ENCODE peak calls at places on chromosomes 16 and 17, in seven cellular contexts. One of them, this sample, is unnamed.

GRCh38 chr17:57939797-57940196 is 15.4 kb downstream of the CUEDC1 start:
- DNase-seq in H9: no peak
- DNase-seq in fibroblast of lung: no peak
- DNase-seq in GM23248: no peak
- DNase-seq in colonic mucosa: peak
- DNase-seq in neural progenitor cell: no peak
- DNase-seq in GM12878: peak
- DNase-seq in this sample: no peak

GRCh38 chr17:78442648-78443128 is 64.2 kb downstream of the PGS1 start:
- DNase-seq in H9: no peak
- DNase-seq in fibroblast of lung: no peak
- DNase-seq in GM23248: peak
- DNase-seq in colonic mucosa: peak
- DNase-seq in neural progenitor cell: no peak
- DNase-seq in GM12878: no peak
- DNase-seq in this sample: no peak

GRCh38 chr16:50002190-50002589 is 22.8 kb upstream of the CNEP1R1 start:
- DNase-seq in H9: no peak
- DNase-seq in fibroblast of lung: no peak
- DNase-seq in GM23248: no peak
- DNase-seq in colonic mucosa: no peak
- DNase-seq in neural progenitor cell: no peak
- DNase-seq in GM12878: no peak
- DNase-seq in this sample: no peak

GRCh38 chr17:8680850-8681174 is 50.3 kb upstream of the MYH10 start:
- DNase-seq in H9: no peak
- DNase-seq in fibroblast of lung: no peak
- DNase-seq in GM23248: no peak
- DNase-seq in colonic mucosa: no peak
- DNase-seq in neural progenitor cell: no peak
- DNase-seq in GM12878: no peak
- DNase-seq in this sample: no peak

GRCh38 chr17:30235386-30236296 is at the start of gene SLC6A4:
- DNase-seq in H9: peak
- DNase-seq in fibroblast of lung: no peak
- DNase-seq in GM23248: peak
- DNase-seq in colonic mucosa: no peak
- DNase-seq in neural progenitor cell: peak
- DNase-seq in GM12878: no peak
- DNase-seq in this sample: peak

GRCh38 chr16:56294599-56294998 is 103.3 kb downstream of the GNAO1 start:
- DNase-seq in H9: no peak
- DNase-seq in fibroblast of lung: peak
- DNase-seq in GM23248: peak
- DNase-seq in colonic mucosa: no peak
- DNase-seq in neural progenitor cell: no peak
- DNase-seq in GM12878: no peak
- DNase-seq in this sample: no peak

GRCh38 chr16:14307059-14307531 is 236.0 kb downstream of the MRTFB start:
- DNase-seq in H9: no peak
- DNase-seq in fibroblast of lung: no peak
- DNase-seq in GM23248: peak
- DNase-seq in colonic mucosa: no peak
- DNase-seq in neural progenitor cell: peak
- DNase-seq in GM12878: no peak
- DNase-seq in this sample: peak

GRCh38 chr16:73006021-73006420 is 41.9 kb downstream of the ZFHX3 start:
- DNase-seq in H9: no peak
- DNase-seq in fibroblast of lung: no peak
- DNase-seq in GM23248: peak
- DNase-seq in colonic mucosa: no peak
- DNase-seq in neural progenitor cell: no peak
- DNase-seq in GM12878: no peak
- DNase-seq in this sample: no peak

DNA sequence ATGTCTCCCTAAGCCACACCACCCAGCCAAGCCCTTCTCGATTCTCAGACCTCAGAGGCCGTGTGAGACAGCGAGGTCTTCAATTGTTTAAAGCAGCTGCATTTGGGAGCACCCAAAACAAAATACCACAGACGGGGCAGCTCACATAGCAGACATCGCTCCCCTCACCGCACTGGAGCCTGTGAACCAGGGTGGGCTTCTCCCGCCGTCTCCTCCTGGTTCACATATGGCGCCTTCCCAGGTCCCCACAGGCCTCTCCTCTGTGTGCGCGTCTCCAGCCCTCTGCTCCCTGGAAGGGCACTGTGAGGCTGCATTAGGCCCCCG is 34.7 kb upstream of the SSTR5 start:
- DNase-seq in H9: no peak
- DNase-seq in fibroblast of lung: no peak
- DNase-seq in GM23248: no peak
- DNase-seq in colonic mucosa: no peak
- DNase-seq in neural progenitor cell: no peak
- DNase-seq in GM12878: no peak
- DNase-seq in this sample: no peak
- H3K9ac ChIP-seq in H9: no peak
- H3K9ac ChIP-seq in fibroblast of lung: no peak
- H3K9ac ChIP-seq in GM23248: no peak
- H3K9ac ChIP-seq in colonic mucosa: no peak
- H3K9ac ChIP-seq in neural progenitor cell: no peak
- H3K9ac ChIP-seq in GM12878: no peak
- H3K9ac ChIP-seq in this sample: no peak

GRCh38 chr17:7328840-7329359 is at the start of gene NEURL4:
- DNase-seq in H9: no peak
- DNase-seq in fibroblast of lung: no peak
- DNase-seq in GM23248: peak
- DNase-seq in colonic mucosa: no peak
- DNase-seq in neural progenitor cell: no peak
- DNase-seq in GM12878: no peak
- DNase-seq in this sample: peak

GRCh38 chr17:7329360-7330098 is 394 bp upstream of the NEURL4 start:
- DNase-seq in H9: peak
- DNase-seq in fibroblast of lung: peak
- DNase-seq in GM23248: peak
- DNase-seq in colonic mucosa: peak
- DNase-seq in neural progenitor cell: peak
- DNase-seq in GM12878: peak
- DNase-seq in this sample: peak

GRCh38 chr17:7328009-7328408 is 1.1 kb downstream of the NEURL4 start:
- DNase-seq in H9: no peak
- DNase-seq in fibroblast of lung: no peak
- DNase-seq in GM23248: no peak
- DNase-seq in colonic mucosa: no peak
- DNase-seq in neural progenitor cell: no peak
- DNase-seq in GM12878: no peak
- DNase-seq in this sample: no peak

GRCh38 chr17:7327501-7327900 is 1.6 kb downstream of the NEURL4 start:
- DNase-seq in H9: no peak
- DNase-seq in fibroblast of lung: no peak
- DNase-seq in GM23248: no peak
- DNase-seq in colonic mucosa: no peak
- DNase-seq in neural progenitor cell: no peak
- DNase-seq in GM12878: no peak
- DNase-seq in this sample: no peak

DNA sequence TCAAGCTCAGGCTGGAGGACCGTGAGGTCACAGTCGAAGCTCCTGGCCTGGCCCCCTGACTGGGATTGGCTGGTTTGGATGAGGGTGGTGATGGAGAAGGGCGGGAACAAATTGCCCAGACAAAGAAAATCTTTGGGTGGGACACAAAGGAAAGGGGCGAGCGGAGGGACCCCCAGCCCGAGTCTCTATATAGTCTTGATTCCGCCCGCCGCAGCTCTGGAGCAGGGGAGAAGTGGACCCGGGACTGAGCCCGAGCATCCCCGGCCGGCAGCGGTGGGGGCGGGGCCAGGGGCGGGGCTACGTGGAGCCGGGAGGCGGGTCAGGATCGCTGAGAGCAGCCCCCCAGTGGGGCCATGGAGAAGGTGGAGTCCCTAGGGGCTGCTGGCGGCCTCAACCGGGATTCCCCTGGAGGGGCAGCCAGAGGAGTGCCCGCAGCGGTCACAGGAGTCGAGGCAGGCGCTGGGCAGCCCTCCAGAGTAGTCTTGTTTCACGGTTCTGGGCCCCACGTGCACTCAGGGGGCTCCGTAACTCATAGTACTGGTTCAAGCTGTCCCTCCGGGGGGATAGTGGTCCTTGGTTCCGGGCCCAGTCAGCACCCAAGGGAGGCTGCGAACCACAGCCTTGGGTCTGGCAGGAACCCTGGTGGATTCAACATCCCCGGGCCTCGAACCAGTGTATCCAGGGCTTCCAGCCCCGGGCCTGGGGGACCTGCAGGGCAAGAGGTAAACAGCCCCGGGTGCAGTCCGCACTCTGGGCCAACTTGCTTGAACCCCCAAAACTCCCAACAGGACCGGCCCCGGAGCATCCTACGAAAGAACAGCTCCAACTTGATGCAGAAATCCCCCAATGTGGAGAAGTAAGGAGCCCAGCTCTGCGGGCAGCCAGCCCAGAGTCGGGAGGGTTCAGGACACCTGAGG is 1.2 kb upstream of the NEURL4 start:
- DNase-seq in H9: peak
- DNase-seq in fibroblast of lung: peak
- DNase-seq in GM23248: peak
- DNase-seq in colonic mucosa: peak
- DNase-seq in neural progenitor cell: peak
- DNase-seq in GM12878: no peak
- DNase-seq in this sample: peak
- H3K9ac ChIP-seq in H9: no peak
- H3K9ac ChIP-seq in fibroblast of lung: peak
- H3K9ac ChIP-seq in GM23248: peak
- H3K9ac ChIP-seq in colonic mucosa: peak
- H3K9ac ChIP-seq in neural progenitor cell: no peak
- H3K9ac ChIP-seq in GM12878: peak
- H3K9ac ChIP-seq in this sample: peak

GRCh38 chr17:40307001-40307690 is 1.8 kb upstream of the RARA start:
- DNase-seq in H9: no peak
- DNase-seq in fibroblast of lung: peak
- DNase-seq in GM23248: peak
- DNase-seq in colonic mucosa: peak
- DNase-seq in neural progenitor cell: peak
- DNase-seq in GM12878: no peak
- DNase-seq in this sample: peak
- H3K9ac ChIP-seq in H9: no peak
- H3K9ac ChIP-seq in fibroblast of lung: peak
- H3K9ac ChIP-seq in GM23248: peak
- H3K9ac ChIP-seq in colonic mucosa: peak
- H3K9ac ChIP-seq in neural progenitor cell: no peak
- H3K9ac ChIP-seq in GM12878: no peak
- H3K9ac ChIP-seq in this sample: peak

DNA sequence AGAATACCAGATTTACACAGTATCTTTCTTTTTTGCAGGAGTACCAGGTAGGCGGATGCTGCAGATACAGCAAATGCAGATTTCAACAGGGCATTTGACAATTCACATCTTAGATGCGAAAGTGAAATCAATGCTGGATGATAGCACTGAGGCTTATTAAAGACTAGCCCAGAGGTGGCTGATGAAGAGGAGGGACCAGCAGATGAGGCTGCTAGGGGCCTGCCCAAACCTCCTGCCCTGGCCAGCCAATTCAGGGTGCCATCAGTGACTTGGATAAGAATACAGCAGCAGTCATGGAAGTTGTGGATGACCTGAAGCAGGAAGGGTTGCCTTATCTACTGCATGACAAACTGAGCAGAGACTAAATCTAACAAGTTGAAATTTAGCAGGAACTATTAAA is 1.5 kb upstream of the DYNC1LI2 start:
- DNase-seq in H9: no peak
- DNase-seq in fibroblast of lung: no peak
- DNase-seq in GM23248: no peak
- DNase-seq in colonic mucosa: no peak
- DNase-seq in neural progenitor cell: no peak
- DNase-seq in GM12878: no peak
- DNase-seq in this sample: no peak
- H3K9ac ChIP-seq in H9: no peak
- H3K9ac ChIP-seq in fibroblast of lung: no peak
- H3K9ac ChIP-seq in GM23248: no peak
- H3K9ac ChIP-seq in colonic mucosa: no peak
- H3K9ac ChIP-seq in neural progenitor cell: no peak
- H3K9ac ChIP-seq in GM12878: no peak
- H3K9ac ChIP-seq in this sample: no peak

GRCh38 chr17:6638046-6638908 is 2.2 kb downstream of the KIAA0753 start:
- DNase-seq in H9: no peak
- DNase-seq in fibroblast of lung: no peak
- DNase-seq in GM23248: no peak
- DNase-seq in colonic mucosa: no peak
- DNase-seq in neural progenitor cell: no peak
- DNase-seq in GM12878: no peak
- DNase-seq in this sample: no peak
- H3K9ac ChIP-seq in H9: no peak
- H3K9ac ChIP-seq in fibroblast of lung: no peak
- H3K9ac ChIP-seq in GM23248: peak
- H3K9ac ChIP-seq in colonic mucosa: no peak
- H3K9ac ChIP-seq in neural progenitor cell: no peak
- H3K9ac ChIP-seq in GM12878: no peak
- H3K9ac ChIP-seq in this sample: no peak

GRCh38 chr16:19102187-19102872 is 11.4 kb upstream of the ITPRIPL2 start:
- DNase-seq in H9: no peak
- DNase-seq in fibroblast of lung: no peak
- DNase-seq in GM23248: peak
- DNase-seq in colonic mucosa: no peak
- DNase-seq in neural progenitor cell: no peak
- DNase-seq in GM12878: no peak
- DNase-seq in this sample: no peak
- H3K9ac ChIP-seq in H9: no peak
- H3K9ac ChIP-seq in fibroblast of lung: no peak
- H3K9ac ChIP-seq in GM23248: no peak
- H3K9ac ChIP-seq in colonic mucosa: no peak
- H3K9ac ChIP-seq in neural progenitor cell: no peak
- H3K9ac ChIP-seq in GM12878: no peak
- H3K9ac ChIP-seq in this sample: no peak

GRCh38 chr16:17468611-17469010 is 2.1 kb downstream of the XYLT1 start:
- DNase-seq in H9: no peak
- DNase-seq in fibroblast of lung: no peak
- DNase-seq in GM23248: peak
- DNase-seq in colonic mucosa: no peak
- DNase-seq in neural progenitor cell: peak
- DNase-seq in GM12878: no peak
- DNase-seq in this sample: no peak
- H3K9ac ChIP-seq in H9: no peak
- H3K9ac ChIP-seq in fibroblast of lung: no peak
- H3K9ac ChIP-seq in GM23248: peak
- H3K9ac ChIP-seq in colonic mucosa: peak
- H3K9ac ChIP-seq in neural progenitor cell: no peak
- H3K9ac ChIP-seq in GM12878: peak
- H3K9ac ChIP-seq in this sample: peak

This sample was measured in mesendoderm.